ENCODE peak calls at places on chromosome 2, in eight cellular contexts. E, O, Y, L, X, R, J and P are unnamed samples.

GRCh38 chr2:15559800-15560403 is 1.2 kb downstream of the NBAS start:
- DNase-seq in J (no peak), L (no peak), X (no peak), Y (no peak), R (no peak), O (no peak), E (no peak), P (no peak)

GRCh38 chr2:190607657-190608357 is 41.1 kb upstream of the NAB1 start:
- DNase-seq in Y (no peak), R (no peak), E (peak), L (peak), X (no peak), O (no peak), J (no peak), P (peak)

GRCh38 chr2:18346364-18346763 is 214.1 kb downstream of the RDH14 start:
- DNase-seq in R (no peak), E (no peak), L (no peak), X (no peak), Y (no peak), J (no peak), O (no peak), P (no peak)

GRCh38 chr2:101442042-101442666 is 32.8 kb downstream of the RFX8 start:
- DNase-seq in E (no peak), Y (no peak), J (no peak), X (no peak), L (no peak), O (no peak), R (no peak), P (peak)

GRCh38 chr2:9113262-9113661 is 93.3 kb upstream of the ASAP2 start:
- DNase-seq in X (no peak), J (no peak), O (no peak), R (no peak), L (no peak), E (no peak), Y (no peak), P (no peak)

GRCh38 chr2:101860157-101860556 is 131.6 kb upstream of the IL1R2 start:
- DNase-seq in E (no peak), Y (no peak), X (no peak), L (no peak), J (no peak), O (no peak), R (no peak), P (no peak)

GRCh38 chr2:222756951-222757645 is 85.6 kb downstream of the MOGAT1 start:
- DNase-seq in L (peak), Y (no peak), R (peak), O (no peak), E (no peak), X (no peak), J (no peak), P (peak)

GRCh38 chr2:134190062-134190806 is 63.6 kb upstream of the MGAT5 start:
- DNase-seq in E (no peak), X (no peak), O (no peak), J (no peak), L (no peak), R (no peak), Y (no peak), P (no peak)

GRCh38 chr2:221492606-221493005 is 79.5 kb downstream of the EPHA4 start:
- DNase-seq in O (no peak), Y (no peak), R (no peak), X (no peak), E (no peak), J (no peak), L (no peak), P (no peak)

GRCh38 chr2:112182581-112183034 is 44.4 kb downstream of the FBLN7 start:
- DNase-seq in X (no peak), E (no peak), L (no peak), R (no peak), O (peak), Y (peak), J (peak), P (no peak)

GRCh38 chr2:218877891-218878290 is 2.8 kb upstream of the WNT10A start:
- DNase-seq in X (no peak), J (no peak), E (no peak), R (no peak), Y (no peak), L (no peak), O (no peak), P (no peak)